ENCODE peak calls at places on chromosomes 4 and X, in five cellular contexts. Z is IMR-90, U is neuronal stem cell, N is H9, A is H1. F is an unnamed sample.

GRCh38 chr4:174696657-174697056 is 132.4 kb downstream of the GLRA3 start:
- DNase-seq in Z (no peak), N (no peak), A (no peak), U (no peak), F (no peak)

GRCh38 chr4:999863-1000425 is 6.7 kb upstream of the SLC26A1 start:
- DNase-seq in Z (no peak), N (no peak), A (no peak), U (no peak), F (no peak)

GRCh38 chrX:50448565-50448964 is 22.1 kb downstream of the DGKK start:
- DNase-seq in Z (peak), N (no peak), A (no peak), U (no peak), F (peak)

GRCh38 chrX:154036513-154036912 is 16.8 kb upstream of the IRAK1 start:
- DNase-seq in N (peak), Z (no peak), A (peak), U (no peak), F (no peak)

GRCh38 chrX:7574325-7574724 is 268.6 kb upstream of the VCX start:
- DNase-seq in U (peak), N (no peak), Z (no peak), A (no peak), F (no peak)

GRCh38 chr4:100641326-100641725 is 123.5 kb upstream of the EMCN start:
- DNase-seq in A (no peak), Z (no peak), U (no peak), N (no peak), F (no peak)

GRCh38 chr4:15738877-15739276 is 36.0 kb downstream of the BST1 start:
- DNase-seq in N (no peak), Z (peak), A (no peak), U (no peak), F (peak)

GRCh38 chrX:20143539-20143938 is 1.9 kb upstream of the EIF1AX start:
- DNase-seq in U (no peak), N (no peak), A (no peak), Z (no peak), F (no peak)

GRCh38 chr4:15717647-15718416 is 15.0 kb downstream of the BST1 start:
- DNase-seq in N (no peak), A (no peak), Z (peak), U (no peak), F (no peak)

GRCh38 chr4:160772668-160773067 is 1391.1 kb downstream of the FSTL5 start:
- DNase-seq in U (no peak), N (no peak), Z (no peak), A (no peak), F (no peak)

GRCh38 chr4:111464251-111465045 is 680.8 kb upstream of the FAM241A start:
- DNase-seq in A (no peak), Z (no peak), U (no peak), N (no peak), F (no peak)

GRCh38 chr4:16693641-16694040 is 204.8 kb downstream of the LDB2 start:
- DNase-seq in Z (no peak), U (no peak), N (no peak), A (no peak), F (no peak)

GRCh38 chrX:71199252-71199651 is 23.8 kb upstream of the GJB1 start:
- DNase-seq in N (no peak), Z (no peak), U (no peak), A (no peak), F (no peak)

GRCh38 chrX:69535661-69536060 is 31.5 kb downstream of the NALF2 start:
- DNase-seq in Z (no peak), A (no peak), U (no peak), N (no peak), F (no peak)

GRCh38 chrX:10579018-10579752 is 41.2 kb downstream of the MID1 start:
- DNase-seq in Z (peak), N (no peak), U (no peak), A (no peak), F (peak)

DNA sequence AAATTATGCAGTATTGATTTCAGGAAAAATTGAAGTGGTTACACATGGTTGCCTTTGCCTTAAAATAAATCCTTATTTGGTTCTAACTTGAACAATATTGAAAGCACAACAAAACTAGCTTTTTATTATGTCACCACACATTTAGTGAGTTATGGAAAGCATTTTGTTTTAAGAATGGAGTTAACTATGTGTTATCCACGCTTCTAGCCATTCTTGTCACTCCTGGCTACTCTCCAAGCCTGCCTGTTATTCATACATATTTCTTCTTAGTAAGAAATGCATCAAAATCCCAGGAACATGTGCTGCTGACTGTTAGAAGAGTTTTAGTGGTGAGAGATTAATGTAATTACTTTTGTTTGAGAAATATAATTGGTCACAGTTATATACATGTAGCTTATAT is 73.9 kb downstream of the FAT4 start:
- DNase-seq in A (no peak), U (no peak), Z (peak), N (no peak), F (no peak)
- H3K9ac ChIP-seq in A (no peak), U (no peak), Z (no peak), N (no peak), F (no peak)

DNA sequence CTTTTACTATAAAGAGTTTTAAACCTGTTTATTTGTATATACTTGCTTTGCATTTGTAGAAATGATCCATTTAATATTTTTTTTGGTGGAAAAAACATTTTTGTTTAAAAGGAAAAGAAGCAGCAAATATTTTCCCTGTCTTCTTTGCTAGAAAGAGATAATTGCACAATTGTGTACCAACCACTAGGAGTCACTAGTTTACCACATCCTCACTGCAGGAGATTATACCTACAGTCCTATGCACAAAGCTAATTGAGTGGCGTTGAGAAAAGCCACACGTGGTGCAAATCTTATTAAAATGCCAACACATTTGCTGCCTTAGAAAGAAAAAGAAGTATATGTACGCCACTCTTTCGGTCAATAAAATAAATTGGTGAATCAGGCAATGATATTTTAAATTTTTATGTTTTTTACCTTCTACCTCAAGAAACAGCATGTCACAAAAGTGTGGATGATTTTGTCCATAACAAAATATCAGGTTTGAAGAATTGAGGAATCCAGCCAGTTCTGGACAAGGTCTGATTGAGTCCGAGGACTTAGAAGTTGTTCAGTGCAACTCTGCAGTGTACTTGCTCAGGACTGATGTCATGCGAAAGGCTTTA is 102.9 kb downstream of the GRXCR1 start:
- DNase-seq in U (peak), A (no peak), Z (peak), N (no peak), F (peak)
- H2AFZ ChIP-seq in U (no peak), A (no peak), Z (no peak), N (no peak), F (no peak)

DNA sequence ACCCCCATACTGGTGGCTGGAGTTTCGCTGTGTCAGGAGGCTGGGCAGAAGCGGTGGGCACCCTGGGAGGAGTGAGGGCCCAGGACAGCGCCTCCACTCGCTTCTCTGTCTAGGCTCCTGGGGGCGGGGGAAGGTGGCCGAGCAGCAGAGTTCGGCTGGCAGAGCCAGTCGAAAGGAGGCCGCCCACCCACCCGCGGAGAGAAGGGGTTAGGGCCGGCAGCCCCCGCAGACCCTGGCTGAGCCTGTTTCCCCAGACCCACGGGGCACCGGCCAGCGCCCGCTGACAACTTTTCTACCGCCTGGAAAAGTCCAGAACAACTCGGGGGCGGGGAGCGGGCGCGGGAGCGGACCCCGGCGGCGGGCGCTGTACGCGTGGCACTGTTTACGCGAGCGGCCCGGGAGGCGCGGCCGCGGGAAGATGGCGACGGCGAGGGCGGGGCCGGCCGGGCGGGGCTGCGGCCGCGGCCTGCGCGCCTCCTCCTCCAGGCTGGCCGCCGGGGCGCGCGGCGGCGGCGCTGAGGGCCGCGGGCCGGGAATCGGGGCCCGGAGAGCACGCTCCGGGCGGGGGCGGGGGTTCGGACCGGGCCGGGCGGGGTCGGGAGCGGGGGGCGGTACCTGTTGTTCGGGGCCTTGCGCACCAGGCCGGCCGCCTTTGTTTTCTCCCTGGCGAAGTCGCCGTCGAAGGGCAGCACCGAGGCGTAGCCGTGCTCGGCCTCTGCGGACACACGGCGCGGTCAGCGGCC is 628 bp downstream of the MXD4 start:
- DNase-seq in U (peak), N (no peak), Z (peak), A (peak), F (peak)
- H3K4ac ChIP-seq in U (no peak), N (no peak), Z (peak), A (no peak), F (peak)

GRCh38 chr4:76704133-76704881 is 193.6 kb downstream of the SOWAHB start:
- DNase-seq in Z (peak), A (no peak), U (no peak), N (no peak), F (peak)
- H3K9ac ChIP-seq in Z (peak), A (no peak), U (no peak), N (no peak), F (no peak)

GRCh38 chr4:139278450-139278849 is 1.6 kb downstream of the MGARP start:
- DNase-seq in Z (peak), U (no peak), A (no peak), N (no peak), F (no peak)

GRCh38 chr4:139281212-139281611 is 1.2 kb upstream of the MGARP start:
- DNase-seq in A (no peak), U (no peak), Z (no peak), N (no peak), F (no peak)

GRCh38 chr4:139282375-139283075 is 2.5 kb upstream of the MGARP start:
- DNase-seq in U (no peak), Z (peak), N (no peak), A (no peak), F (peak)

GRCh38 chr4:139278956-139279722 is 886 bp downstream of the MGARP start:
- DNase-seq in Z (peak), U (no peak), A (peak), N (peak), F (no peak)

GRCh38 chr4:139279723-139280620 is at the start of gene MGARP:
- DNase-seq in U (peak), Z (peak), A (peak), N (peak), F (no peak)
- H2AFZ ChIP-seq in U (peak), Z (peak), A (peak), N (no peak), F (peak)